ENCODE peak calls at places on chromosomes 12 and 14, in eight cellular contexts. One of them, this sample, is unnamed.

GRCh38 chr14:56358265-56358664 is 221.3 kb upstream of the TMEM260 start:
- DNase-seq in GM13977: no peak
- DNase-seq in activated T-cell treated with anti-CD3 and anti-CD28 coated beads, Interleukin-2, amount 50 U/mL, for 4 hours: no peak
- DNase-seq in CD8-positive, alpha-beta T cell: no peak
- DNase-seq in GM04504: no peak
- DNase-seq in mucosa of gallbladder: no peak
- DNase-seq in stimulated activated CD4-positive, alpha-beta T cell treated with anti-CD3 and anti-CD28 coated beads, TNF-alpha, amount 100 ng/mL, for 1 hour: no peak
- DNase-seq in B cell: no peak
- DNase-seq in this sample: no peak

GRCh38 chr12:2129076-2129475 is 76.3 kb downstream of the CACNA1C start:
- DNase-seq in CD8-positive, alpha-beta T cell: no peak
- DNase-seq in GM13977: no peak
- DNase-seq in activated T-cell treated with anti-CD3 and anti-CD28 coated beads, Interleukin-2, amount 50 U/mL, for 4 hours: no peak
- DNase-seq in stimulated activated CD4-positive, alpha-beta T cell treated with anti-CD3 and anti-CD28 coated beads, TNF-alpha, amount 100 ng/mL, for 1 hour: no peak
- DNase-seq in B cell: no peak
- DNase-seq in GM04504: peak
- DNase-seq in mucosa of gallbladder: no peak
- DNase-seq in this sample: no peak

GRCh38 chr14:73728106-73729014 is 14.2 kb upstream of the PNMA1 start:
- DNase-seq in stimulated activated CD4-positive, alpha-beta T cell treated with anti-CD3 and anti-CD28 coated beads, TNF-alpha, amount 100 ng/mL, for 1 hour: peak
- DNase-seq in mucosa of gallbladder: peak
- DNase-seq in B cell: peak
- DNase-seq in GM13977: peak
- DNase-seq in CD8-positive, alpha-beta T cell: peak
- DNase-seq in GM04504: no peak
- DNase-seq in activated T-cell treated with anti-CD3 and anti-CD28 coated beads, Interleukin-2, amount 50 U/mL, for 4 hours: peak
- DNase-seq in this sample: peak

GRCh38 chr14:100722367-100722766 is 4.3 kb upstream of the DLK1 start:
- DNase-seq in mucosa of gallbladder: no peak
- DNase-seq in GM13977: no peak
- DNase-seq in CD8-positive, alpha-beta T cell: no peak
- DNase-seq in B cell: no peak
- DNase-seq in stimulated activated CD4-positive, alpha-beta T cell treated with anti-CD3 and anti-CD28 coated beads, TNF-alpha, amount 100 ng/mL, for 1 hour: no peak
- DNase-seq in activated T-cell treated with anti-CD3 and anti-CD28 coated beads, Interleukin-2, amount 50 U/mL, for 4 hours: no peak
- DNase-seq in GM04504: no peak
- DNase-seq in this sample: no peak

GRCh38 chr12:77842430-77842829 is 11.7 kb downstream of the NAV3 start:
- DNase-seq in GM13977: no peak
- DNase-seq in CD8-positive, alpha-beta T cell: no peak
- DNase-seq in stimulated activated CD4-positive, alpha-beta T cell treated with anti-CD3 and anti-CD28 coated beads, TNF-alpha, amount 100 ng/mL, for 1 hour: no peak
- DNase-seq in GM04504: no peak
- DNase-seq in mucosa of gallbladder: peak
- DNase-seq in activated T-cell treated with anti-CD3 and anti-CD28 coated beads, Interleukin-2, amount 50 U/mL, for 4 hours: no peak
- DNase-seq in B cell: no peak
- DNase-seq in this sample: no peak

GRCh38 chr12:1878214-1878613 is 40.2 kb downstream of the CACNA2D4 start:
- DNase-seq in B cell: no peak
- DNase-seq in GM13977: no peak
- DNase-seq in GM04504: no peak
- DNase-seq in activated T-cell treated with anti-CD3 and anti-CD28 coated beads, Interleukin-2, amount 50 U/mL, for 4 hours: no peak
- DNase-seq in mucosa of gallbladder: no peak
- DNase-seq in CD8-positive, alpha-beta T cell: no peak
- DNase-seq in stimulated activated CD4-positive, alpha-beta T cell treated with anti-CD3 and anti-CD28 coated beads, TNF-alpha, amount 100 ng/mL, for 1 hour: no peak
- DNase-seq in this sample: no peak

GRCh38 chr14:96176811-96177211 is 27.8 kb upstream of the BDKRB2 start:
- DNase-seq in GM04504: peak
- DNase-seq in CD8-positive, alpha-beta T cell: no peak
- DNase-seq in stimulated activated CD4-positive, alpha-beta T cell treated with anti-CD3 and anti-CD28 coated beads, TNF-alpha, amount 100 ng/mL, for 1 hour: no peak
- DNase-seq in B cell: peak
- DNase-seq in mucosa of gallbladder: peak
- DNase-seq in activated T-cell treated with anti-CD3 and anti-CD28 coated beads, Interleukin-2, amount 50 U/mL, for 4 hours: no peak
- DNase-seq in GM13977: no peak
- DNase-seq in this sample: no peak

GRCh38 chr12:131867891-131868675 is 26.3 kb upstream of the ULK1 start:
- DNase-seq in GM04504: no peak
- DNase-seq in CD8-positive, alpha-beta T cell: no peak
- DNase-seq in GM13977: peak
- DNase-seq in mucosa of gallbladder: no peak
- DNase-seq in activated T-cell treated with anti-CD3 and anti-CD28 coated beads, Interleukin-2, amount 50 U/mL, for 4 hours: no peak
- DNase-seq in B cell: no peak
- DNase-seq in stimulated activated CD4-positive, alpha-beta T cell treated with anti-CD3 and anti-CD28 coated beads, TNF-alpha, amount 100 ng/mL, for 1 hour: no peak
- DNase-seq in this sample: no peak

GRCh38 chr14:78746086-78746595 is 576.0 kb downstream of the NRXN3 start:
- DNase-seq in GM13977: no peak
- DNase-seq in CD8-positive, alpha-beta T cell: no peak
- DNase-seq in activated T-cell treated with anti-CD3 and anti-CD28 coated beads, Interleukin-2, amount 50 U/mL, for 4 hours: no peak
- DNase-seq in mucosa of gallbladder: no peak
- DNase-seq in stimulated activated CD4-positive, alpha-beta T cell treated with anti-CD3 and anti-CD28 coated beads, TNF-alpha, amount 100 ng/mL, for 1 hour: no peak
- DNase-seq in GM04504: no peak
- DNase-seq in B cell: no peak
- DNase-seq in this sample: no peak

GRCh38 chr14:94501588-94502516 is 7.4 kb downstream of the SERPINA12 start:
- DNase-seq in stimulated activated CD4-positive, alpha-beta T cell treated with anti-CD3 and anti-CD28 coated beads, TNF-alpha, amount 100 ng/mL, for 1 hour: no peak
- DNase-seq in activated T-cell treated with anti-CD3 and anti-CD28 coated beads, Interleukin-2, amount 50 U/mL, for 4 hours: no peak
- DNase-seq in CD8-positive, alpha-beta T cell: no peak
- DNase-seq in GM04504: no peak
- DNase-seq in B cell: no peak
- DNase-seq in GM13977: no peak
- DNase-seq in mucosa of gallbladder: no peak
- DNase-seq in this sample: no peak

This sample was measured in CD14-positive monocyte.